ENCODE peak calls at places on chromosomes 2 and 18, in six cellular contexts. One of them, this sample, is unnamed.

GRCh38 chr18:8800041-8800441 is 94.7 kb downstream of the MTCL1 start:
- DNase-seq in tibial nerve: no peak
- DNase-seq in adrenal gland: no peak
- DNase-seq in endothelial cell of umbilical vein: no peak
- DNase-seq in right lobe of liver: no peak
- DNase-seq in stomach: no peak
- DNase-seq in this sample: peak

GRCh38 chr2:192194065-192194865 is 468 bp downstream of the TMEFF2 start:
- DNase-seq in tibial nerve: no peak
- DNase-seq in endothelial cell of umbilical vein: peak
- DNase-seq in stomach: no peak
- DNase-seq in right lobe of liver: peak
- DNase-seq in adrenal gland: no peak
- DNase-seq in this sample: peak

GRCh38 chr18:3175195-3175758 is 44.5 kb downstream of the MYOM1 start:
- DNase-seq in tibial nerve: no peak
- DNase-seq in stomach: no peak
- DNase-seq in endothelial cell of umbilical vein: no peak
- DNase-seq in right lobe of liver: no peak
- DNase-seq in adrenal gland: no peak
- DNase-seq in this sample: no peak

GRCh38 chr2:58620127-58620526 is 379.0 kb upstream of the FANCL start:
- DNase-seq in tibial nerve: no peak
- DNase-seq in endothelial cell of umbilical vein: peak
- DNase-seq in right lobe of liver: no peak
- DNase-seq in adrenal gland: no peak
- DNase-seq in stomach: no peak
- DNase-seq in this sample: no peak

GRCh38 chr2:145846986-145847385 is 1327.1 kb upstream of the ZEB2 start:
- DNase-seq in adrenal gland: no peak
- DNase-seq in right lobe of liver: no peak
- DNase-seq in endothelial cell of umbilical vein: no peak
- DNase-seq in tibial nerve: no peak
- DNase-seq in stomach: no peak
- DNase-seq in this sample: no peak

GRCh38 chr18:58870130-58870529 is 5.5 kb downstream of the ZNF532 start:
- DNase-seq in adrenal gland: no peak
- DNase-seq in endothelial cell of umbilical vein: no peak
- DNase-seq in right lobe of liver: no peak
- DNase-seq in tibial nerve: no peak
- DNase-seq in stomach: no peak
- DNase-seq in this sample: no peak

GRCh38 chr2:128369126-128369555 is 50.5 kb upstream of the HS6ST1 start:
- DNase-seq in endothelial cell of umbilical vein: no peak
- DNase-seq in tibial nerve: no peak
- DNase-seq in right lobe of liver: no peak
- DNase-seq in stomach: no peak
- DNase-seq in adrenal gland: no peak
- DNase-seq in this sample: no peak

GRCh38 chr18:44803019-44803650 is 122.4 kb downstream of the SETBP1 start:
- DNase-seq in right lobe of liver: no peak
- DNase-seq in stomach: peak
- DNase-seq in adrenal gland: no peak
- DNase-seq in endothelial cell of umbilical vein: no peak
- DNase-seq in tibial nerve: peak
- DNase-seq in this sample: peak

GRCh38 chr2:74253937-74254336 is 55.5 kb downstream of the MTHFD2 start:
- DNase-seq in tibial nerve: no peak
- DNase-seq in stomach: no peak
- DNase-seq in right lobe of liver: peak
- DNase-seq in endothelial cell of umbilical vein: no peak
- DNase-seq in adrenal gland: no peak
- DNase-seq in this sample: no peak

GRCh38 chr2:2597712-2598111 is 266.6 kb upstream of the MYT1L start:
- DNase-seq in right lobe of liver: no peak
- DNase-seq in stomach: no peak
- DNase-seq in adrenal gland: no peak
- DNase-seq in endothelial cell of umbilical vein: no peak
- DNase-seq in tibial nerve: no peak
- DNase-seq in this sample: no peak

GRCh38 chr2:19120941-19121750 is 237.3 kb downstream of the OSR1 start:
- DNase-seq in right lobe of liver: no peak
- DNase-seq in endothelial cell of umbilical vein: no peak
- DNase-seq in stomach: no peak
- DNase-seq in tibial nerve: peak
- DNase-seq in adrenal gland: peak
- DNase-seq in this sample: no peak

GRCh38 chr18:59861963-59862819 is 37.6 kb upstream of the PMAIP1 start:
- DNase-seq in tibial nerve: no peak
- DNase-seq in adrenal gland: no peak
- DNase-seq in right lobe of liver: no peak
- DNase-seq in stomach: no peak
- DNase-seq in endothelial cell of umbilical vein: no peak
- DNase-seq in this sample: no peak

GRCh38 chr2:10056439-10056838 is 13.1 kb downstream of the KLF11 start:
- DNase-seq in adrenal gland: no peak
- DNase-seq in tibial nerve: no peak
- DNase-seq in endothelial cell of umbilical vein: no peak
- DNase-seq in stomach: no peak
- DNase-seq in right lobe of liver: no peak
- DNase-seq in this sample: no peak

GRCh38 chr18:47683774-47684173 is 246.7 kb downstream of the SMAD2 start:
- DNase-seq in endothelial cell of umbilical vein: no peak
- DNase-seq in adrenal gland: no peak
- DNase-seq in right lobe of liver: no peak
- DNase-seq in stomach: no peak
- DNase-seq in tibial nerve: no peak
- DNase-seq in this sample: no peak

GRCh38 chr2:165776013-165776412 is 18.0 kb downstream of the GALNT3 start:
- DNase-seq in right lobe of liver: no peak
- DNase-seq in endothelial cell of umbilical vein: no peak
- DNase-seq in tibial nerve: no peak
- DNase-seq in stomach: no peak
- DNase-seq in adrenal gland: no peak
- DNase-seq in this sample: no peak

GRCh38 chr2:74566423-74567085 is 12.0 kb downstream of the DOK1 start:
- DNase-seq in stomach: no peak
- DNase-seq in endothelial cell of umbilical vein: no peak
- DNase-seq in tibial nerve: no peak
- DNase-seq in adrenal gland: no peak
- DNase-seq in right lobe of liver: no peak
- DNase-seq in this sample: no peak

GRCh38 chr2:9965119-9965822 is 13.8 kb downstream of the GRHL1 start:
- DNase-seq in endothelial cell of umbilical vein: no peak
- DNase-seq in tibial nerve: no peak
- DNase-seq in adrenal gland: no peak
- DNase-seq in right lobe of liver: no peak
- DNase-seq in stomach: no peak
- DNase-seq in this sample: no peak

GRCh38 chr2:88829607-88830463 is 138.4 kb downstream of the RPIA start:
- DNase-seq in tibial nerve: no peak
- DNase-seq in right lobe of liver: no peak
- DNase-seq in adrenal gland: no peak
- DNase-seq in endothelial cell of umbilical vein: no peak
- DNase-seq in stomach: no peak
- DNase-seq in this sample: no peak

GRCh38 chr2:29322011-29322410 is 206.8 kb downstream of the CLIP4 start:
- DNase-seq in right lobe of liver: no peak
- DNase-seq in endothelial cell of umbilical vein: no peak
- DNase-seq in tibial nerve: no peak
- DNase-seq in adrenal gland: peak
- DNase-seq in stomach: no peak
- DNase-seq in this sample: no peak

GRCh38 chr2:96775160-96775559 is 14.5 kb downstream of the CNNM4 start:
- DNase-seq in right lobe of liver: no peak
- DNase-seq in tibial nerve: no peak
- DNase-seq in stomach: no peak
- DNase-seq in adrenal gland: no peak
- DNase-seq in endothelial cell of umbilical vein: no peak
- DNase-seq in this sample: no peak

GRCh38 chr2:74696758-74697327 is 42.8 kb downstream of the SEMA4F start:
- DNase-seq in endothelial cell of umbilical vein: no peak
- DNase-seq in adrenal gland: no peak
- DNase-seq in tibial nerve: no peak
- DNase-seq in stomach: no peak
- DNase-seq in right lobe of liver: no peak
- DNase-seq in this sample: no peak

GRCh38 chr2:72145658-72146329 is 1.9 kb downstream of the CYP26B1 start:
- DNase-seq in stomach: no peak
- DNase-seq in adrenal gland: no peak
- DNase-seq in tibial nerve: no peak
- DNase-seq in right lobe of liver: no peak
- DNase-seq in endothelial cell of umbilical vein: no peak
- DNase-seq in this sample: peak

GRCh38 chr2:218152172-218152571 is 14.6 kb downstream of the CXCR1 start:
- DNase-seq in stomach: no peak
- DNase-seq in adrenal gland: no peak
- DNase-seq in right lobe of liver: no peak
- DNase-seq in endothelial cell of umbilical vein: no peak
- DNase-seq in tibial nerve: no peak
- DNase-seq in this sample: no peak

GRCh38 chr2:119011162-119011909 is 69.3 kb downstream of the MARCO start:
- DNase-seq in stomach: peak
- DNase-seq in adrenal gland: peak
- DNase-seq in right lobe of liver: peak
- DNase-seq in tibial nerve: no peak
- DNase-seq in endothelial cell of umbilical vein: peak
- DNase-seq in this sample: peak

GRCh38 chr18:44180683-44181082 is 500.0 kb upstream of the SETBP1 start:
- DNase-seq in right lobe of liver: no peak
- DNase-seq in tibial nerve: no peak
- DNase-seq in endothelial cell of umbilical vein: no peak
- DNase-seq in adrenal gland: no peak
- DNase-seq in stomach: no peak
- DNase-seq in this sample: no peak

GRCh38 chr2:176137249-176137573 is 7.7 kb downstream of the HOXD8 start:
- DNase-seq in right lobe of liver: no peak
- DNase-seq in stomach: no peak
- DNase-seq in tibial nerve: no peak
- DNase-seq in endothelial cell of umbilical vein: no peak
- DNase-seq in adrenal gland: no peak
- DNase-seq in this sample: no peak

GRCh38 chr2:176138526-176139169 is 9.1 kb downstream of the HOXD8 start:
- DNase-seq in endothelial cell of umbilical vein: peak
- DNase-seq in right lobe of liver: no peak
- DNase-seq in stomach: no peak
- DNase-seq in adrenal gland: peak
- DNase-seq in tibial nerve: no peak
- DNase-seq in this sample: no peak

GRCh38 chr2:176134978-176135575 is 5.6 kb downstream of the HOXD8 start:
- DNase-seq in tibial nerve: no peak
- DNase-seq in right lobe of liver: no peak
- DNase-seq in stomach: no peak
- DNase-seq in endothelial cell of umbilical vein: peak
- DNase-seq in adrenal gland: no peak
- DNase-seq in this sample: no peak

GRCh38 chr2:176137883-176138282 is 8.4 kb downstream of the HOXD8 start:
- DNase-seq in right lobe of liver: no peak
- DNase-seq in adrenal gland: no peak
- DNase-seq in endothelial cell of umbilical vein: peak
- DNase-seq in tibial nerve: no peak
- DNase-seq in stomach: no peak
- DNase-seq in this sample: no peak

GRCh38 chr2:176136375-176137248 is 7.1 kb downstream of the HOXD8 start:
- DNase-seq in endothelial cell of umbilical vein: peak
- DNase-seq in tibial nerve: no peak
- DNase-seq in stomach: no peak
- DNase-seq in adrenal gland: peak
- DNase-seq in right lobe of liver: no peak
- DNase-seq in this sample: no peak
- TF ChIP-seq POLR2A in endothelial cell of umbilical vein: peak
- TF ChIP-seq POLR2A in tibial nerve: peak
- TF ChIP-seq POLR2A in stomach: no peak
- TF ChIP-seq POLR2A in adrenal gland: peak
- TF ChIP-seq POLR2A in right lobe of liver: no peak
- TF ChIP-seq POLR2A in this sample: no peak

GRCh38 chr2:210303498-210303897 is 11.5 kb downstream of the MYL1 start:
- DNase-seq in stomach: no peak
- DNase-seq in tibial nerve: no peak
- DNase-seq in endothelial cell of umbilical vein: no peak
- DNase-seq in adrenal gland: no peak
- DNase-seq in right lobe of liver: no peak
- DNase-seq in this sample: no peak
- H3K4me3 ChIP-seq in stomach: no peak
- H3K4me3 ChIP-seq in tibial nerve: no peak
- H3K4me3 ChIP-seq in endothelial cell of umbilical vein: no peak
- H3K4me3 ChIP-seq in adrenal gland: no peak
- H3K4me3 ChIP-seq in right lobe of liver: no peak
- H3K4me3 ChIP-seq in this sample: no peak

GRCh38 chr2:127288274-127288673 is 5.7 kb downstream of the ERCC3 start:
- DNase-seq in adrenal gland: no peak
- DNase-seq in stomach: no peak
- DNase-seq in endothelial cell of umbilical vein: no peak
- DNase-seq in tibial nerve: no peak
- DNase-seq in right lobe of liver: no peak
- DNase-seq in this sample: no peak

GRCh38 chr2:127293386-127293757 is 572 bp downstream of the ERCC3 start:
- DNase-seq in adrenal gland: no peak
- DNase-seq in stomach: no peak
- DNase-seq in right lobe of liver: no peak
- DNase-seq in endothelial cell of umbilical vein: no peak
- DNase-seq in tibial nerve: no peak
- DNase-seq in this sample: peak

GRCh38 chr2:127293758-127294562 is at the start of gene ERCC3:
- DNase-seq in adrenal gland: peak
- DNase-seq in stomach: peak
- DNase-seq in endothelial cell of umbilical vein: peak
- DNase-seq in tibial nerve: peak
- DNase-seq in right lobe of liver: peak
- DNase-seq in this sample: peak
- TF ChIP-seq POLR2A in adrenal gland: peak
- TF ChIP-seq POLR2A in stomach: no peak
- TF ChIP-seq POLR2A in endothelial cell of umbilical vein: peak
- TF ChIP-seq POLR2A in tibial nerve: no peak
- TF ChIP-seq POLR2A in right lobe of liver: peak
- TF ChIP-seq POLR2A in this sample: peak

DNA sequence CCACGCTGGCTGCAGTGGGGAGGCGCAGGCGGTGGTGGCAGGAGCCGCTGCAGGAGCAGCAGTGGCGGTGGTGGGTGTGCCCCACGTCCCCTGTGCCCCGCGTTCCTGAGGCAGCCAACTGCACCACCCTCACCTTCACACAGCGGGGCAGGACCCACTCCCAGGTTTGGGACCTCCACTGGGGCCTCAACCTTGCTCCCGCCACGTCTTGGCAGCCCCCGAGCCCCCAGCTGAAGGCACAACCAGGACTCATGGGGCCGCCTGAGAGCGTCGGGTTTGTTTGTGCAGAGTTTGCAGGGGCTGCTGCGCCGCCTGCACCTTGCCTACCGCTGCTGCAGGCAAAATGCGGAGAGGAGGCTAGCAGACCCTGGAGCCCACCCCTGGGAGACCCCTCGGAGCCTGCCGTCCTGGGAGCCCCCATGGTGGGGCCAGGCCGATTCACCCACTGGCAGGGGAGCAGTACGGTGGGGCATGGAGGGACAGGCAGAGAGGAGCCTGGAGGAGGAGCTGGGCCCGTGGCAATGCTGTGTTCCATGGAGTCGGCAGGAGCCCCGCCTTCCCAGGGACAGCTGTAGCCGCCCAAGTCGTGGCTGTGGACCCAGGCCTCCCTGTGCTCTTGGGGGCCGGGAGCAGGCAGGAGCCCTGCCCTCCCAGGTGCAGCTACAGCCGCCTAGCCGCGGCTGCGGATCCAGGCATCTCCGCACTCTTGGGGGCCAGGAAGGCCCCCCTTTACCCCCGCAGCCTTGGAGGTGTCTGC is 14.7 kb upstream of the EML6 start:
- DNase-seq in endothelial cell of umbilical vein: peak
- DNase-seq in stomach: peak
- DNase-seq in adrenal gland: peak
- DNase-seq in tibial nerve: peak
- DNase-seq in right lobe of liver: peak
- DNase-seq in this sample: peak
- H3K4me3 ChIP-seq in endothelial cell of umbilical vein: peak
- H3K4me3 ChIP-seq in stomach: peak
- H3K4me3 ChIP-seq in adrenal gland: no peak
- H3K4me3 ChIP-seq in tibial nerve: peak
- H3K4me3 ChIP-seq in right lobe of liver: peak
- H3K4me3 ChIP-seq in this sample: peak